ENCODE peak calls at places on chromosomes 7 and 10, in six cellular contexts. One of them, this sample, is unnamed.

GRCh38 chr10:116287906-116288501 is 15.0 kb upstream of the GFRA1 start:
- DNase-seq in mesendoderm: peak; percentile 48
- DNase-seq in heart right ventricle: no peak
- DNase-seq in upper lobe of right lung: no peak
- DNase-seq in MM.1S: peak; percentile 69
- DNase-seq in H7: peak; percentile 42
- DNase-seq in this sample: no peak

GRCh38 chr7:70712942-70713341 is 419.0 kb upstream of the GALNT17 start:
- DNase-seq in mesendoderm: no peak
- DNase-seq in MM.1S: no peak
- DNase-seq in heart right ventricle: no peak
- DNase-seq in upper lobe of right lung: no peak
- DNase-seq in H7: no peak
- DNase-seq in this sample: no peak

GRCh38 chr10:132687181-132687892 is 98.6 kb downstream of the NKX6-2 start:
- DNase-seq in mesendoderm: no peak
- DNase-seq in upper lobe of right lung: peak; percentile 55
- DNase-seq in H7: peak; percentile 50
- DNase-seq in MM.1S: no peak
- DNase-seq in heart right ventricle: no peak
- DNase-seq in this sample: no peak

GRCh38 chr10:508726-509125 is 180.7 kb downstream of the DIP2C start:
- DNase-seq in MM.1S: no peak
- DNase-seq in upper lobe of right lung: peak; percentile 28
- DNase-seq in H7: no peak
- DNase-seq in mesendoderm: no peak
- DNase-seq in heart right ventricle: no peak
- DNase-seq in this sample: no peak

GRCh38 chr7:1557006-1557405 is 1.0 kb upstream of the TMEM184A start:
- DNase-seq in upper lobe of right lung: no peak
- DNase-seq in mesendoderm: no peak
- DNase-seq in MM.1S: no peak
- DNase-seq in heart right ventricle: no peak
- DNase-seq in H7: peak; percentile 53
- DNase-seq in this sample: no peak

GRCh38 chr7:47358944-47359588 is 222.8 kb downstream of the TNS3 start:
- DNase-seq in H7: no peak
- DNase-seq in mesendoderm: no peak
- DNase-seq in heart right ventricle: no peak
- DNase-seq in MM.1S: no peak
- DNase-seq in upper lobe of right lung: no peak
- DNase-seq in this sample: no peak

GRCh38 chr7:44757311-44757710 is 8.7 kb downstream of the ZMIZ2 start:
- DNase-seq in heart right ventricle: peak; percentile 81
- DNase-seq in mesendoderm: no peak
- DNase-seq in H7: peak; percentile 46
- DNase-seq in MM.1S: no peak
- DNase-seq in upper lobe of right lung: no peak
- DNase-seq in this sample: no peak

GRCh38 chr7:1458676-1459511 is at the start of gene MICALL2:
- DNase-seq in MM.1S: no peak
- DNase-seq in heart right ventricle: peak; percentile 83
- DNase-seq in upper lobe of right lung: peak; percentile 86
- DNase-seq in mesendoderm: peak; percentile 51
- DNase-seq in H7: peak; percentile 88
- DNase-seq in this sample: peak; percentile 39

GRCh38 chr7:27351786-27352185 is 109.2 kb downstream of the EVX1 start:
- DNase-seq in mesendoderm: no peak
- DNase-seq in H7: no peak
- DNase-seq in heart right ventricle: no peak
- DNase-seq in MM.1S: no peak
- DNase-seq in upper lobe of right lung: no peak
- DNase-seq in this sample: no peak

GRCh38 chr7:19113855-19114590 is 3.4 kb downstream of the TWIST1 start:
- DNase-seq in mesendoderm: no peak
- DNase-seq in upper lobe of right lung: no peak
- DNase-seq in heart right ventricle: no peak
- DNase-seq in MM.1S: no peak
- DNase-seq in H7: no peak
- DNase-seq in this sample: no peak
- H3K27me3 ChIP-seq in mesendoderm: peaks cover 40% of the 10 kb centered on the region
- H3K27me3 ChIP-seq in upper lobe of right lung: peaks cover 97% of the 10 kb centered on the region
- H3K27me3 ChIP-seq in heart right ventricle: peaks cover 98% of the 10 kb centered on the region
- H3K27me3 ChIP-seq in MM.1S: no peaks in the 10 kb centered on the region
- H3K27me3 ChIP-seq in H7: peaks cover 98% of the 10 kb centered on the region
- H3K27me3 ChIP-seq in this sample: peaks cover 75% of the 10 kb centered on the region

DNA sequence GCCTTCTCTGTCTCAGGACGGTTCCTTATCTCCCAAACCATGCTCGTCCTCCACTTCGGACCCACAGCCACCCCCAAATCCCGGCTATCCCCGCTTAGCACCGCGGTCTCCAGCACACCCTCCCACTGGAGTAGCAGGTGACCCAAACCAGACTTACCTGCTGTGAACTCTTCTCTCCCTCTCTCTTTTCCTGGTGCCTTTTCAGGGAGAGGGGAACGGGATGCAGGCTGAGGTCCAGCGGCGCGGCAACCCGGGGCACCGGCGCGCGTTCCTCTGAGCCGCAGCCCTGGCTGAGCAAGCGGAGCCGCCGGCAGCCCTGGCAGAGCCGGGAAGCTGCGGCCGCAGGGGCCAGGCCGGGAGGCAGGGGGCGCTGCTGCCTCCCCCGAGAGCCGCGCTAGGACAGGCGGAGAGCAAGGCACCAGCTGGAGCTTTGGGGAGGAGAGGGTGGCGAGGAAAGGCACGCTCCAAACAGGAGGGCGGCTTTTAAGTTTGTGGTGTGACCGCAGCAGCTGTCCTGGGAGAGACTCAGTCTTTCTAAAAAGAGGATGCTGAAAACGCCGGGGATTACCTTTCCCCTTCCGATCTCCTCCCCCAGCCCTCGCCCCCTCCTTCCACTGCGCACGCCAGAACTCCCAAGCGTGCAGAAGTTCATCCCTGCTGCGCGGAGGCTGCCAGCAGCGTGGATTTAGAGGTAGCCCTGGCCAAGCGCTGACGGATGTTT is at the start of gene SEMA3D:
- DNase-seq in mesendoderm: peak; percentile 89
- DNase-seq in H7: peak; percentile 87
- DNase-seq in MM.1S: peak; percentile 82
- DNase-seq in heart right ventricle: peak; percentile 67
- DNase-seq in upper lobe of right lung: peak; percentile 80
- DNase-seq in this sample: no peak
- H3K4me3 ChIP-seq in mesendoderm: peak within 1 kb of the TSS; percentile 66
- H3K4me3 ChIP-seq in H7: peak within 1 kb of the TSS; percentile 74
- H3K4me3 ChIP-seq in MM.1S: peak within 1 kb of the TSS; percentile 73
- H3K4me3 ChIP-seq in heart right ventricle: peak within 1 kb of the TSS; percentile 66
- H3K4me3 ChIP-seq in upper lobe of right lung: peak within 1 kb of the TSS; percentile 52
- H3K4me3 ChIP-seq in this sample: peak within 1 kb of the TSS; percentile 82

GRCh38 chr10:14371616-14372015 is 40.9 kb upstream of the FRMD4A start:
- DNase-seq in H7: no peak
- DNase-seq in upper lobe of right lung: no peak
- DNase-seq in mesendoderm: no peak
- DNase-seq in MM.1S: no peak
- DNase-seq in heart right ventricle: no peak
- DNase-seq in this sample: no peak
- H3K27me3 ChIP-seq in H7: no peaks in the 10 kb centered on the region
- H3K27me3 ChIP-seq in upper lobe of right lung: no peaks in the 10 kb centered on the region
- H3K27me3 ChIP-seq in mesendoderm: no peaks in the 10 kb centered on the region
- H3K27me3 ChIP-seq in MM.1S: no peaks in the 10 kb centered on the region
- H3K27me3 ChIP-seq in heart right ventricle: peaks cover 16% of the 10 kb centered on the region
- H3K27me3 ChIP-seq in this sample: no peaks in the 10 kb centered on the region

DNA sequence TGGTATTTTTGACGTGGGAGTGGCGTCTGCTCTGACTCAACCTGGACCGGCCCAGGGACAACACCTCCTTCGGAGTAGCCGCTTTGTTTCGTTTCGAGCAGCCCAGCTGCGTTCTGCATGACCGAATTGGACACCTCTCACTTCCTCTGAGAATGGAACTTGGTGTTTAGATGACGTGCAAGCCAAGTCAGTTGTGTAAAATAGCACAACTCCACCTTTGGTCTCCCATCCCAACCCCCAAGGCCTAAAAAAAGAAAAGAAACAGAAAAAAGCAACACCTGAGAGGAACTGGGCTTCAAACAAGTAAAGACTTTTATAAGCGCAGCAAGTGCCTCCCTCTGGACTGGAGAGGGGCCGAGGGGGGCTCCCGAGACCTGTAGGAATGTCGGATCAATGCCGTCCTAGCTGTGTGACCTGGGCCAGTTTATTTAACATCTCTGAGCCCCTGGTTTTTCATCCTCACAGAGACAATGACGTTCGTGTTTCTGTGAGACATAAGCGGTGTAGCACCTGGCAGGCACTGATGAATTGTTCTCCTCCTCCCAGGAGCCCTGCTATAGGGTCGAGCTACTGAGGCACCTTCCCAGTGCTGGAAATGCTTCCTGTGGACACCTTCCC is 52.0 kb upstream of the SMNDC1 start:
- DNase-seq in heart right ventricle: no peak
- DNase-seq in MM.1S: peak; percentile 99
- DNase-seq in H7: no peak
- DNase-seq in upper lobe of right lung: no peak
- DNase-seq in mesendoderm: no peak
- DNase-seq in this sample: peak; percentile 98
- H3K4me3 ChIP-seq in heart right ventricle: peak overlapping the region; percentile 11
- H3K4me3 ChIP-seq in MM.1S: peak overlapping the region; percentile 57
- H3K4me3 ChIP-seq in H7: no peak overlapping the region
- H3K4me3 ChIP-seq in upper lobe of right lung: no peak overlapping the region
- H3K4me3 ChIP-seq in mesendoderm: no peak overlapping the region
- H3K4me3 ChIP-seq in this sample: no peak overlapping the region